ENCODE peak calls at places on chromosomes 11 and 22, in eight cellular contexts. One of them, this sample, is unnamed.

GRCh38 chr11:65014146-65014960 is at the start of gene ARL2:
- DNase-seq in pancreas: no peak
- DNase-seq in CD8-positive, alpha-beta memory T cell: no peak
- DNase-seq in astrocyte: no peak
- DNase-seq in neural progenitor cell: no peak
- DNase-seq in neuronal stem cell: no peak
- DNase-seq in HCT116: no peak
- DNase-seq in heart right ventricle: peak
- DNase-seq in this sample: no peak

GRCh38 chr11:129655247-129655832 is 160.3 kb upstream of the TMEM45B start:
- DNase-seq in neuronal stem cell: no peak
- DNase-seq in CD8-positive, alpha-beta memory T cell: no peak
- DNase-seq in pancreas: no peak
- DNase-seq in HCT116: no peak
- DNase-seq in neural progenitor cell: no peak
- DNase-seq in heart right ventricle: no peak
- DNase-seq in astrocyte: no peak
- DNase-seq in this sample: no peak

GRCh38 chr11:5046226-5046625 is at the start of gene OR52J3:
- DNase-seq in HCT116: no peak
- DNase-seq in heart right ventricle: no peak
- DNase-seq in neural progenitor cell: no peak
- DNase-seq in CD8-positive, alpha-beta memory T cell: no peak
- DNase-seq in astrocyte: no peak
- DNase-seq in pancreas: no peak
- DNase-seq in neuronal stem cell: no peak
- DNase-seq in this sample: no peak

GRCh38 chr22:40637181-40638150 is 947 bp upstream of the MRTFA start:
- DNase-seq in pancreas: no peak
- DNase-seq in CD8-positive, alpha-beta memory T cell: peak
- DNase-seq in HCT116: no peak
- DNase-seq in neural progenitor cell: no peak
- DNase-seq in neuronal stem cell: no peak
- DNase-seq in astrocyte: no peak
- DNase-seq in heart right ventricle: peak
- DNase-seq in this sample: no peak

GRCh38 chr11:12800032-12800671 is 125.9 kb downstream of the TEAD1 start:
- DNase-seq in HCT116: peak
- DNase-seq in CD8-positive, alpha-beta memory T cell: no peak
- DNase-seq in pancreas: peak
- DNase-seq in neural progenitor cell: no peak
- DNase-seq in neuronal stem cell: no peak
- DNase-seq in astrocyte: peak
- DNase-seq in heart right ventricle: no peak
- DNase-seq in this sample: no peak

GRCh38 chr22:37057226-37057625 is 5.7 kb downstream of the KCTD17 start:
- DNase-seq in astrocyte: no peak
- DNase-seq in heart right ventricle: no peak
- DNase-seq in neural progenitor cell: no peak
- DNase-seq in CD8-positive, alpha-beta memory T cell: no peak
- DNase-seq in pancreas: no peak
- DNase-seq in neuronal stem cell: no peak
- DNase-seq in HCT116: no peak
- DNase-seq in this sample: no peak

GRCh38 chr11:69173925-69174591 is 18.3 kb downstream of the SMIM38 start:
- DNase-seq in HCT116: no peak
- DNase-seq in heart right ventricle: no peak
- DNase-seq in neural progenitor cell: no peak
- DNase-seq in CD8-positive, alpha-beta memory T cell: peak
- DNase-seq in neuronal stem cell: no peak
- DNase-seq in pancreas: no peak
- DNase-seq in astrocyte: peak
- DNase-seq in this sample: no peak

GRCh38 chr22:19193879-19194278 is 15.3 kb upstream of the SLC25A1 start:
- DNase-seq in HCT116: no peak
- DNase-seq in CD8-positive, alpha-beta memory T cell: no peak
- DNase-seq in neuronal stem cell: no peak
- DNase-seq in neural progenitor cell: no peak
- DNase-seq in pancreas: no peak
- DNase-seq in heart right ventricle: no peak
- DNase-seq in astrocyte: no peak
- DNase-seq in this sample: no peak

DNA sequence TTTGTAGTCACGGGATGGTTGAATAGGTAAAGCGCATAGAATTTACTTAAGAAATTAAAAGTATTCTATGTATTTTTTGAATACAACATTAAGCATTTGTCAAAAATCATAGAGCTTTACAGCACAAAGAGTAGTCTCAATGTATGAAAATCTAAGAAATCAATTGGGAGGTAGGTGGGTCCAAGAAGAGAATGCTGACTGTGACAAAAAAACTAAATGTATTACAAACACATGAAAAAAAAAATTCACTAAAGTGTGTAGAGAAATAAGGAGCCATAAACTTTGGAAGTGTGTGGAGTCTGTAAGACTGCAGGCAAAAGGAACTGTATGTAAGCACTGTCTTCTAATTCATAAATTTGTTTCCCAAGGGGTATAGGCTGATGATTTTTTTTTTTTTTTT is 558.3 kb downstream of the JRKL start:
- DNase-seq in neuronal stem cell: no peak
- DNase-seq in astrocyte: no peak
- DNase-seq in HCT116: no peak
- DNase-seq in CD8-positive, alpha-beta memory T cell: no peak
- DNase-seq in heart right ventricle: no peak
- DNase-seq in neural progenitor cell: no peak
- DNase-seq in pancreas: no peak
- DNase-seq in this sample: no peak
- H3K27ac ChIP-seq in neuronal stem cell: no peak
- H3K27ac ChIP-seq in astrocyte: no peak
- H3K27ac ChIP-seq in HCT116: no peak
- H3K27ac ChIP-seq in CD8-positive, alpha-beta memory T cell: no peak
- H3K27ac ChIP-seq in heart right ventricle: no peak
- H3K27ac ChIP-seq in neural progenitor cell: no peak
- H3K27ac ChIP-seq in pancreas: no peak
- H3K27ac ChIP-seq in this sample: no peak

GRCh38 chr11:74730601-74731260 is 495 bp downstream of the CHRDL2 start:
- DNase-seq in pancreas: no peak
- DNase-seq in neural progenitor cell: peak
- DNase-seq in CD8-positive, alpha-beta memory T cell: no peak
- DNase-seq in HCT116: no peak
- DNase-seq in astrocyte: no peak
- DNase-seq in heart right ventricle: no peak
- DNase-seq in neuronal stem cell: no peak
- DNase-seq in this sample: no peak

GRCh38 chr11:74729397-74729796 is 1.8 kb downstream of the CHRDL2 start:
- DNase-seq in neural progenitor cell: no peak
- DNase-seq in astrocyte: no peak
- DNase-seq in CD8-positive, alpha-beta memory T cell: no peak
- DNase-seq in HCT116: no peak
- DNase-seq in pancreas: no peak
- DNase-seq in heart right ventricle: no peak
- DNase-seq in neuronal stem cell: no peak
- DNase-seq in this sample: no peak

GRCh38 chr11:74735566-74735965 is 4.3 kb upstream of the CHRDL2 start:
- DNase-seq in heart right ventricle: no peak
- DNase-seq in neuronal stem cell: no peak
- DNase-seq in HCT116: no peak
- DNase-seq in CD8-positive, alpha-beta memory T cell: no peak
- DNase-seq in neural progenitor cell: no peak
- DNase-seq in pancreas: no peak
- DNase-seq in astrocyte: no peak
- DNase-seq in this sample: no peak

GRCh38 chr11:74736031-74736430 is 4.8 kb upstream of the CHRDL2 start:
- DNase-seq in astrocyte: no peak
- DNase-seq in heart right ventricle: no peak
- DNase-seq in CD8-positive, alpha-beta memory T cell: no peak
- DNase-seq in neuronal stem cell: no peak
- DNase-seq in neural progenitor cell: no peak
- DNase-seq in HCT116: no peak
- DNase-seq in pancreas: no peak
- DNase-seq in this sample: no peak

GRCh38 chr11:74731301-74732094 is at the start of gene CHRDL2:
- DNase-seq in heart right ventricle: no peak
- DNase-seq in astrocyte: no peak
- DNase-seq in CD8-positive, alpha-beta memory T cell: no peak
- DNase-seq in neuronal stem cell: no peak
- DNase-seq in pancreas: no peak
- DNase-seq in HCT116: no peak
- DNase-seq in neural progenitor cell: peak
- DNase-seq in this sample: no peak
- H3K4me3 ChIP-seq in heart right ventricle: peak
- H3K4me3 ChIP-seq in astrocyte: peak
- H3K4me3 ChIP-seq in CD8-positive, alpha-beta memory T cell: no peak
- H3K4me3 ChIP-seq in neuronal stem cell: peak
- H3K4me3 ChIP-seq in pancreas: peak
- H3K4me3 ChIP-seq in HCT116: no peak
- H3K4me3 ChIP-seq in neural progenitor cell: peak
- H3K4me3 ChIP-seq in this sample: no peak

GRCh38 chr22:43088616-43088978 is 594 bp downstream of the TTLL1 start:
- DNase-seq in neuronal stem cell: no peak
- DNase-seq in pancreas: no peak
- DNase-seq in HCT116: no peak
- DNase-seq in heart right ventricle: no peak
- DNase-seq in astrocyte: no peak
- DNase-seq in CD8-positive, alpha-beta memory T cell: no peak
- DNase-seq in neural progenitor cell: no peak
- DNase-seq in this sample: no peak
- H3K27ac ChIP-seq in neuronal stem cell: no peak
- H3K27ac ChIP-seq in pancreas: no peak
- H3K27ac ChIP-seq in HCT116: peak
- H3K27ac ChIP-seq in heart right ventricle: peak
- H3K27ac ChIP-seq in astrocyte: no peak
- H3K27ac ChIP-seq in CD8-positive, alpha-beta memory T cell: peak
- H3K27ac ChIP-seq in neural progenitor cell: no peak
- H3K27ac ChIP-seq in this sample: peak

GRCh38 chr11:63858628-63859550 is 20.0 kb downstream of the MARK2 start:
- DNase-seq in neural progenitor cell: no peak
- DNase-seq in CD8-positive, alpha-beta memory T cell: no peak
- DNase-seq in neuronal stem cell: no peak
- DNase-seq in pancreas: no peak
- DNase-seq in astrocyte: peak
- DNase-seq in heart right ventricle: no peak
- DNase-seq in HCT116: no peak
- DNase-seq in this sample: no peak
- H3K4me3 ChIP-seq in neural progenitor cell: no peak
- H3K4me3 ChIP-seq in CD8-positive, alpha-beta memory T cell: no peak
- H3K4me3 ChIP-seq in neuronal stem cell: no peak
- H3K4me3 ChIP-seq in pancreas: no peak
- H3K4me3 ChIP-seq in astrocyte: no peak
- H3K4me3 ChIP-seq in heart right ventricle: no peak
- H3K4me3 ChIP-seq in HCT116: no peak
- H3K4me3 ChIP-seq in this sample: no peak

DNA sequence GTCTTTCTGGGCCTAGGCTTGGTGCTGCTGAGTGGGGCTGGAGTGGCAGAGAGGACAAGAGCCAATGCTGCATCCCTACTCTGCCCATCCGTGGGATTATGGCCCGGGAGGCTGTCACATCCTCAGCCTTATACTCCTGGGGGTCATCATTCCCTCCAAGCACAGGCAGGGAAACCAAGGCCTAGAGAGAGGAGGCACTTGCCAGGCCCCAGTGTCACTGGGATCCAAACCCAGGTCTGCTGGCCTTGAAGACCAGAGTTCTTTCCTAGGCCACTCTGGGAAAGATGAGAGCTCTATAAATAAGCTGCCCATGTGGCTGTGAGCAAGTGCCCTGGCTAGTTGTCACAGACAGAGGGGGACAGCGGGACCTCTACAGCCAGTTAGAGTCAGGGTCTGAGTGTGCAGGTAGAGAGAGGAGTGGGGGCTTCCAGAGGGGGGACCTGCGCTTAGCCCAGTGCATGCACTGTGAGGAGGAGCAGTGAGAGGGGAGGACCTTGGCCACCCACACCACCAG is 4.8 kb downstream of the RELT start:
- DNase-seq in neuronal stem cell: no peak
- DNase-seq in neural progenitor cell: peak
- DNase-seq in pancreas: no peak
- DNase-seq in CD8-positive, alpha-beta memory T cell: no peak
- DNase-seq in heart right ventricle: no peak
- DNase-seq in astrocyte: no peak
- DNase-seq in HCT116: no peak
- DNase-seq in this sample: no peak
- H3K27ac ChIP-seq in neuronal stem cell: no peak
- H3K27ac ChIP-seq in neural progenitor cell: no peak
- H3K27ac ChIP-seq in pancreas: no peak
- H3K27ac ChIP-seq in CD8-positive, alpha-beta memory T cell: no peak
- H3K27ac ChIP-seq in heart right ventricle: peak
- H3K27ac ChIP-seq in astrocyte: no peak
- H3K27ac ChIP-seq in HCT116: no peak
- H3K27ac ChIP-seq in this sample: no peak

GRCh38 chr11:64007160-64007628 is 21.0 kb downstream of the OTUB1 start:
- DNase-seq in HCT116: no peak
- DNase-seq in pancreas: no peak
- DNase-seq in neuronal stem cell: no peak
- DNase-seq in neural progenitor cell: peak
- DNase-seq in astrocyte: no peak
- DNase-seq in CD8-positive, alpha-beta memory T cell: no peak
- DNase-seq in heart right ventricle: no peak
- DNase-seq in this sample: no peak
- H3K4me3 ChIP-seq in HCT116: peak
- H3K4me3 ChIP-seq in pancreas: peak
- H3K4me3 ChIP-seq in neuronal stem cell: peak
- H3K4me3 ChIP-seq in neural progenitor cell: peak
- H3K4me3 ChIP-seq in astrocyte: peak
- H3K4me3 ChIP-seq in CD8-positive, alpha-beta memory T cell: no peak
- H3K4me3 ChIP-seq in heart right ventricle: peak
- H3K4me3 ChIP-seq in this sample: no peak

This sample was measured in CD4-positive, alpha-beta memory T cell.